ENCODE peak calls at places on chromosomes 7 and 10, in four cellular contexts. E, A, O and H are unnamed samples.

GRCh38 chr10:52771534-52772455 is 789 bp downstream of the MBL2 start:
- DNase-seq in E (no peak), A (peak), O (no peak), H (no peak)

GRCh38 chr7:32616625-32617024 is 121.3 kb downstream of the AVL9 start:
- DNase-seq in E (no peak), A (no peak), O (peak), H (no peak)

GRCh38 chr10:126969310-126969709 is 64.1 kb downstream of the DOCK1 start:
- DNase-seq in E (no peak), A (no peak), O (no peak), H (peak)

GRCh38 chr7:129146237-129146979 is 1.9 kb downstream of the TSPAN33 start:
- DNase-seq in E (peak), A (no peak), O (no peak), H (no peak)

GRCh38 chr7:137981668-137982067 is 20.2 kb downstream of the CREB3L2 start:
- DNase-seq in E (peak), A (no peak), O (no peak), H (no peak)

GRCh38 chr7:21426286-21426957 is 1.5 kb upstream of the SP4 start:
- DNase-seq in E (no peak), A (peak), O (no peak), H (no peak)

GRCh38 chr7:139914306-139914747 is 85.3 kb downstream of the TBXAS1 start:
- DNase-seq in E (no peak), A (no peak), O (peak), H (no peak)

GRCh38 chr7:113521468-113521867 is 397.3 kb downstream of the PPP1R3A start:
- DNase-seq in E (no peak), A (no peak), O (no peak), H (no peak)

GRCh38 chr10:68559872-68560200 is 301 bp upstream of the TET1 start:
- DNase-seq in E (no peak), A (no peak), O (no peak), H (no peak)

GRCh38 chr10:29895436-29895835 is 163.9 kb downstream of the JCAD start:
- DNase-seq in E (no peak), A (no peak), O (no peak), H (no peak)

GRCh38 chr7:74480861-74481417 is 27.2 kb downstream of the GTF2IRD1 start:
- DNase-seq in E (no peak), A (no peak), O (no peak), H (no peak)

GRCh38 chr7:77354484-77354883 is 61.7 kb downstream of the GSAP start:
- DNase-seq in E (no peak), A (no peak), O (no peak), H (no peak)

GRCh38 chr7:77354914-77355313 is 61.2 kb downstream of the GSAP start:
- DNase-seq in E (no peak), A (no peak), O (no peak), H (no peak)

GRCh38 chr7:77352688-77353406 is 63.3 kb downstream of the GSAP start:
- DNase-seq in E (no peak), A (no peak), O (no peak), H (no peak)

GRCh38 chr7:77353407-77353721 is 62.8 kb downstream of the GSAP start:
- DNase-seq in E (no peak), A (no peak), O (no peak), H (no peak)

GRCh38 chr7:77353911-77354310 is 62.2 kb downstream of the GSAP start:
- DNase-seq in E (no peak), A (no peak), O (no peak), H (no peak)
- TF ChIP-seq FOXM1 in E (no peak), A (no peak), O (no peak), H (no peak)

GRCh38 chr10:112535432-112536038 is 88.5 kb downstream of the VTI1A start:
- DNase-seq in E (no peak), A (peak), O (no peak), H (no peak)

GRCh38 chr10:112536663-112537062 is 89.6 kb downstream of the VTI1A start:
- DNase-seq in E (no peak), A (no peak), O (no peak), H (no peak)

GRCh38 chr10:112539340-112539739 is 92.3 kb downstream of the VTI1A start:
- DNase-seq in E (no peak), A (no peak), O (no peak), H (no peak)
- TF ChIP-seq TARDBP in E (no peak), A (no peak), O (no peak), H (no peak)

GRCh38 chr10:23367896-23368685 is 23.5 kb upstream of the C10orf67 start:
- DNase-seq in E (no peak), A (no peak), O (no peak), H (no peak)
- TF ChIP-seq FOXM1 in E (no peak), A (no peak), O (no peak), H (no peak)

GRCh38 chr7:55912748-55913158 is 25.5 kb downstream of the ZNF713 start:
- DNase-seq in E (no peak), A (no peak), O (no peak), H (no peak)
- TF ChIP-seq TARDBP in E (no peak), A (no peak), O (no peak), H (no peak)

DNA sequence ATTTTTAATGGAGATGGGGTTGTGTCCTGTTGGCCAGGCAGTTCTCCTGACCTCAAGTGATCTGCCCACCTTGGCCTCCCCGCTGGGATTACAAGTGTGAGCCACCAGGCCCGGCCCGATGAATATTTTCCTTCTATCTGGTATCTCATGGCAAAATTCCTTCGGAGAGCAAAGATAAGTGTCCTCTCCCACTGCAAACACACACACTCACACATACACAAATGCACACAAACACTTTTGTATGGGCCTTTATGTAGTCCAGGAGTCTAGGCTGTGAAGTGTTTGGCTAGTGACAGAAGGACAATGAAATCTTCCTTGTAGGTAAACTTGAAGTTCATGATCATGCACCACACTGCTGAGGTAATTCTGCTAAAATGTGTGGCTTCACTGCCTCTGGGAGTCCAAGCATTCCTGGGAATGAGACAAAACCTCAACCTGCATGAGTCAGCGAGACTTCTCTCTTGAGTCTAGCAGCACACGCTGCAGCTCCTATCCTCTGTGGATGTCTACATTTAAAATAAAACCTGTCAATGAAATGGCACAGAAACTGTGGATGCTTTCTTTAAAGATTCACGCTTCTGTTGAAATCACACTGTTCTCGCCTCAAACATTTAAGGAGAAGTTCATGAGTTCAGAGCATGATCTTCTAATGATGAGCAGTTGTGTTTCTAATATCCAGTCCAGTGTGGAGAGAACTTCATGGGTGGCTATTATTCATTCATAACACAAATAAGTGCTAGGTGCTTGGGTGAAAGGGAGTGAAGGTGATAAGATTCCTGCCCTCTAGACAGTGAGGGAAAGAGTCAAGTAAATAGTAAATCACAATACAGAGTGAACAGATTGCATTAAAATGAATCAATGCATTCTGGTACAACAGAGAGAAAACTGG is 96.5 kb downstream of the NRP1 start:
- DNase-seq in E (no peak), A (peak), O (no peak), H (no peak)
- TF ChIP-seq FOXM1 in E (no peak), A (no peak), O (no peak), H (no peak)

DNA sequence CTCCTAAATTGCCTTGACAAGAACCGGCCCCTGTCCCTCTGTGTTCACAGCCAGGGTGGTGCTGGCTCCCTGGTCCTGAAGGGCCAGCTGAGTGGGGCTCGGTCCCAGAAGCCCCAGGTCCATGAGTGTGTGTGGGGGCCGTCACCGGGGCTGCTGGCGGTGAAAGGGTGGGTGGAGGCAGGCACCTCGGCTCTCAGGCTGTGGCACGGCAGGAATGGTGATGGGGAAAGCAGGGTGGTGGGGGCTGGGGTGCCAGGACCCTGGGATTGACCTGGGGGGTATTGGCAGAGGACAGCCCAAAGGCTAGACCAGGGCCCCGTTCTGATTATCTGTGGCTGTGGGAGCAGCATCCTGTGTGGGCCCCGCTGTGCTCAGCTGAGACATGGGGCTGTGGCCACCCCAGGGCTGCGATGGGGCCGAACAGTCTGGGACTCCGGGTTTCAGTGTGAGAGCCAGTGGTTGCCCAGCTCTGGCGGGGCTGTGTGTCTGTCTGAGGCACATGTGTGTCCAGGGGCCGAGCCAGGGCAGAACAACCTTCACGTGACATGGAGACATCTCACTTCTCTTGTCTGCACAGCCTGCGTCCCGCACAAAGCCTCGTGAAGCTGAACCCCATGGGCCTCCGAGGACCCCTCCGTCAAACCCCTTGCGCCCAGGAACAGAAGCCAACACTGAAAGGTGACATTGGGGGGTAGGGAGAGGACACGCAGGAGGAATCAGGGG is 144.2 kb downstream of the ELFN1 start:
- DNase-seq in E (no peak), A (no peak), O (no peak), H (no peak)
- TF ChIP-seq TARDBP in E (no peak), A (no peak), O (no peak), H (no peak)